ENCODE peak calls at places on chromosomes 12 and 14, in eight cellular contexts. P is small intestine; J is left lung; E is ovary; Z is brain microvascular endothelial cell; L is naive thymus-derived CD4-positive, alpha-beta T cell; M is heart right ventricle; X is sigmoid colon. F is an unnamed sample. For H3K36me3, the result is how much of the 10 kb centered on the place peaks cover.

GRCh38 chr12:88058719-88059077 is 29.5 kb upstream of the C12orf50 start:
- DNase-seq in P (no peak), J (no peak), E (no peak), Z (no peak), L (no peak), M (no peak), X (no peak), F (no peak)

GRCh38 chr14:104860414-104860813 is 4.7 kb upstream of the CEP170B start:
- DNase-seq in P (no peak), J (no peak), E (no peak), Z (no peak), L (no peak), M (no peak), X (no peak), F (no peak)

GRCh38 chr12:47249719-47250506 is 170.2 kb upstream of the AMIGO2 start:
- DNase-seq in P (no peak), J (no peak), E (no peak), Z (no peak), L (no peak), M (no peak), X (no peak), F (no peak)

GRCh38 chr12:54054442-54055332 is 1.1 kb downstream of the HOXC4 start:
- DNase-seq in P (peak), J (peak), E (no peak), Z (no peak), L (no peak), M (no peak), X (no peak), F (no peak)

GRCh38 chr12:84995646-84996045 is 40.4 kb downstream of the TSPAN19 start:
- DNase-seq in P (no peak), J (no peak), E (no peak), Z (no peak), L (no peak), M (no peak), X (no peak), F (no peak)

GRCh38 chr12:62256408-62257079 is 3.7 kb upstream of the USP15 start:
- DNase-seq in P (no peak), J (no peak), E (peak), Z (no peak), L (no peak), M (no peak), X (no peak), F (no peak)

GRCh38 chr12:54125950-54126695 is 62.7 kb downstream of the SMUG1 start:
- DNase-seq in P (no peak), J (no peak), E (peak), Z (no peak), L (no peak), M (peak), X (peak), F (no peak)

GRCh38 chr14:93219103-93219726 is 12.2 kb downstream of the UBR7 start:
- DNase-seq in P (peak), J (no peak), E (no peak), Z (peak), L (peak), M (no peak), X (no peak), F (peak)

GRCh38 chr12:115008951-115009350 is 325.0 kb upstream of the TBX3 start:
- DNase-seq in P (no peak), J (no peak), E (no peak), Z (no peak), L (no peak), M (no peak), X (no peak), F (no peak)

GRCh38 chr14:74459289-74459946 is 33.4 kb upstream of the SYNDIG1L start:
- DNase-seq in P (peak), J (no peak), E (no peak), Z (peak), L (no peak), M (peak), X (no peak), F (no peak)

GRCh38 chr12:90036641-90037040 is 328.0 kb upstream of the ATP2B1 start:
- DNase-seq in P (no peak), J (no peak), E (no peak), Z (no peak), L (no peak), M (no peak), X (no peak), F (no peak)

GRCh38 chr14:103512701-103513611 is 9.7 kb downstream of the CKB start:
- DNase-seq in P (peak), J (peak), E (peak), Z (no peak), L (no peak), M (peak), X (peak), F (no peak)

GRCh38 chr12:122052285-122052684 is 26.3 kb upstream of the MLXIP start:
- DNase-seq in P (no peak), J (no peak), E (no peak), Z (no peak), L (no peak), M (no peak), X (no peak), F (no peak)

GRCh38 chr12:108689314-108690190 is 41.8 kb downstream of the CORO1C start:
- DNase-seq in P (no peak), J (no peak), E (no peak), Z (no peak), L (peak), M (no peak), X (peak), F (no peak)

GRCh38 chr12:57089259-57090245 is 638 bp downstream of the NAB2 start:
- DNase-seq in P (peak), J (peak), E (peak), Z (peak), L (peak), M (peak), X (peak), F (peak)

GRCh38 chr12:69570545-69571399 is 14.5 kb upstream of the CCT2 start:
- DNase-seq in P (peak), J (no peak), E (peak), Z (peak), L (peak), M (no peak), X (peak), F (peak)

GRCh38 chr12:121668750-121669524 is 517 bp downstream of the MORN3 start:
- DNase-seq in P (no peak), J (no peak), E (no peak), Z (no peak), L (peak), M (peak), X (no peak), F (peak)

GRCh38 chr14:69351385-69351784 is 46.7 kb downstream of the ERH start:
- DNase-seq in P (no peak), J (no peak), E (no peak), Z (no peak), L (no peak), M (no peak), X (no peak), F (no peak)

GRCh38 chr14:73295198-73295796 is 58.0 kb downstream of the PAPLN start:
- DNase-seq in P (peak), J (no peak), E (no peak), Z (peak), L (peak), M (no peak), X (no peak), F (no peak)

GRCh38 chr12:88393017-88393767 is 187.1 kb downstream of the KITLG start:
- DNase-seq in P (peak), J (no peak), E (no peak), Z (no peak), L (no peak), M (no peak), X (no peak), F (no peak)

GRCh38 chr12:93137656-93138612 is 208.8 kb upstream of the EEA1 start:
- DNase-seq in P (no peak), J (no peak), E (no peak), Z (peak), L (no peak), M (no peak), X (no peak), F (no peak)

GRCh38 chr14:21498540-21499526 is 12.3 kb downstream of the METTL3 start:
- DNase-seq in P (peak), J (no peak), E (no peak), Z (peak), L (peak), M (no peak), X (no peak), F (peak)

GRCh38 chr14:60346706-60347105 is 97.7 kb downstream of the PPM1A start:
- DNase-seq in P (no peak), J (no peak), E (no peak), Z (no peak), L (no peak), M (no peak), X (no peak), F (no peak)

GRCh38 chr12:59620326-59620725 is 24.5 kb downstream of the SLC16A7 start:
- DNase-seq in P (no peak), J (no peak), E (no peak), Z (no peak), L (no peak), M (no peak), X (no peak), F (no peak)

GRCh38 chr12:55930771-55931316 is at the start of gene DGKA:
- DNase-seq in P (peak), J (no peak), E (peak), Z (peak), L (peak), M (peak), X (peak), F (peak)

GRCh38 chr14:20969336-20969735 is 14.0 kb downstream of the RNASE2 start:
- DNase-seq in P (no peak), J (no peak), E (no peak), Z (no peak), L (no peak), M (no peak), X (no peak), F (no peak)

GRCh38 chr12:32273712-32274111 is 125.6 kb upstream of the FGD4 start:
- DNase-seq in P (peak), J (no peak), E (no peak), Z (no peak), L (peak), M (no peak), X (no peak), F (peak)

GRCh38 chr14:23121401-23121800 is 2.3 kb upstream of the CEBPE start:
- DNase-seq in P (no peak), J (no peak), E (peak), Z (peak), L (no peak), M (no peak), X (peak), F (no peak)

GRCh38 chr12:22051114-22051698 is 5.2 kb downstream of the CMAS start:
- DNase-seq in P (peak), J (no peak), E (no peak), Z (no peak), L (no peak), M (no peak), X (no peak), F (no peak)

GRCh38 chr12:103673891-103674375 is 86.9 kb downstream of the STAB2 start:
- DNase-seq in P (peak), J (no peak), E (no peak), Z (no peak), L (no peak), M (no peak), X (no peak), F (no peak)

GRCh38 chr12:75852143-75852542 is 179.4 kb downstream of the PHLDA1 start:
- DNase-seq in P (no peak), J (no peak), E (no peak), Z (no peak), L (no peak), M (no peak), X (no peak), F (no peak)

GRCh38 chr12:97899529-97899928 is 436.9 kb downstream of the RMST start:
- DNase-seq in P (no peak), J (no peak), E (no peak), Z (no peak), L (no peak), M (no peak), X (no peak), F (no peak)

GRCh38 chr12:97899956-97900355 is 437.4 kb downstream of the RMST start:
- DNase-seq in P (no peak), J (no peak), E (no peak), Z (no peak), L (no peak), M (no peak), X (no peak), F (no peak)

GRCh38 chr12:97903356-97903755 is 440.8 kb downstream of the RMST start:
- DNase-seq in P (no peak), J (no peak), E (no peak), Z (no peak), L (no peak), M (no peak), X (no peak), F (no peak)
- H3K27ac ChIP-seq in P (no peak), J (no peak), E (no peak), Z (no peak), L (no peak), M (no peak), X (no peak), F (no peak)

DNA sequence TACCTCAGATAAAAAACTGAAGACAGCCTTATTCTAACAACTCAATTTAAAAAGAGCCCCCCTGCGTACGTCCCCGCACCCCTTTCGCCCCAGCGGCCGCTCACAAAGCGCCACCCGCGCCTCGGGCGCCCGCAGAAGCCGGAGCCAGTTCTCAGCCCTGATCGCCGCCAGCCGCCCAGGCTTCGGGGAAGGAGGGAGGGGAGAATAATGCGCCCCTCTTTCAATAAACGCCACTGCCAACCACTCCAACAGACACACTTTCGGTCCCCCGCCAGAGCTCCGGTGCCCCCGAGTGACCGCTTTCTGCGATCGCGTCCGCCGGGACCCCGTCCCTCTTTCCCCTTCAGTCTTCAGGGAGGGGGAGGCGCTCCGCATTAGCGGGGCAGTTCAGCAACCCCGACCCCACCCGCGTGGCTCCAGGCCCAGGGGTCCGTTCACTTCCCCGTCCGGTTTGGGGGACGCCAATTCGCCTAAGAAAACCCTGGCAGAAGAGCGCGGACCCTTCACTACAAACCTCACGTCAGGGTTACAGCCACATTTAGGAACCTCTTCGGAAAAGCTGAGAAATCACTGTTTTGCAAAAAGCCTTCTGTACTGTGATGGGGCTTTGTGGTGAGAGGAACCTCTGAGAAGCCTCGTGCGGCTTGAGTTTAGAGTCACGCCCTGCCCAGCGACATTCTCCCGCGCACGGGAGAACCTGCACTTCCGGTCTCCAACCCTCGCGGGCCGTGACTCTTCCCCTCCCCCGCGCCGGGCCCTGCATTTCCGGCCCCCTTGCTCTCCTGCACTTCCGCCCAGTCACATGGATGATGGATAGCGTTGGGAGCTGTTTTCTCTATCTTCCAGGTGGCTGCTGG is 18.7 kb downstream of the FOXG1 start:
- DNase-seq in P (no peak), J (no peak), E (no peak), Z (no peak), L (no peak), M (no peak), X (no peak), F (no peak)
- H3K4me3 ChIP-seq in P (no peak), J (no peak), E (no peak), Z (peak), L (no peak), M (no peak), X (peak), F (no peak)

DNA sequence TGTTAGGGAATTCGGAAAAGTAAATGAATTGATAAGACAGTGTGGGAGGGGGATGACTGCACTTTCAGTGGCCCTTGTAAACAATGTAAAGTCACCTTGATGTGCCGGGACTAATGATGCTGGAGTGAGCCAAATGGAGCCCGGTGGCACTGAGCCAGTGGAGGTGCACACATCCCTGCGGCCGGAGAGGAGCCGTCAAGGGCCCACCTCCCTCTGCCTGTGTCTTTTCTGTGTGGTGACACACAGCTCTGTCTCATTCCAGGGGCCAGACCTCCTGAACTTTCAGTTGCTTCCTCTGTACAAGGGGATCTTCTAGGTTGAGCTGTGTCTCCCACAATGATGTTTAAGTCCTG is 70.5 kb upstream of the ESRRB start:
- DNase-seq in P (no peak), J (no peak), E (no peak), Z (no peak), L (no peak), M (no peak), X (no peak), F (no peak)
- H3K36me3 ChIP-seq in P (under half), J (under half), E (under half), Z (under half), L (under half), M (under half), X (under half), F (under half)

DNA sequence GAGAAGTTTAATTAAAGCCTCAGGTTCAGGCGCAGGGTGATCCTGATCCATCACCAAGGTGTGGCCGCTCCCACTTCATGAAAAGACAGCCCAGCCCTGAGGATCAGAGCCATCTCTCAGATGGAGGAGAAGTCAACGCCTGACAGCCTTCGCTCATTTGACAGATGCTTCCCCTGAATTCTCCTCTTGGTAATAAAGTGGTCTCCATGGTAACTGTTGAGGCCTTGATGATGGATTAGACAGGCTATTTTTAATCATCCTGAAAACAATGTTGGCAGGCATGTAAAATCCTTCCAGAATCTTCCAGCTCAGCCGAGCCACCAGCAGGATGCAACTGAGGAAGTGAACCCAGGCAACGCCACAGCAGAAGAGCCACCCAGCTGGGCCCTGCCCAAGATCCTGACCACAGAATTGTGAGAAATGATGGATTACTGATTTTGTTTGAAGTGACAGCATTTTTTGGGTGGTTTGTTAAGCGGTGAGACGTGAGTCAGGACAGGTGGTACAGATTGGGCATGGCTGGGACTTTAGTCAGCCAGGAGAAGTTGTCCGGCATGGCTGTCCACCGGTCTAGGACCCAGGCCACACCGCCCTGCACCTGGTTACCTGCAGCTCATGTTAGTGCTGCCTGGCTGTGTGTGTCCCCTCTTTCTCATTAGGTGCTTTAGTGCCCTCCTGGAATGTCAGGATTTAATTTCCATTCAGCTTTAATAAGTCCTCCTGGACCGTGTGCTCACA is 280.2 kb downstream of the ADGRD1 start:
- DNase-seq in P (no peak), J (peak), E (no peak), Z (no peak), L (no peak), M (no peak), X (no peak), F (no peak)
- H3K27ac ChIP-seq in P (no peak), J (no peak), E (no peak), Z (no peak), L (no peak), M (no peak), X (no peak), F (no peak)

DNA sequence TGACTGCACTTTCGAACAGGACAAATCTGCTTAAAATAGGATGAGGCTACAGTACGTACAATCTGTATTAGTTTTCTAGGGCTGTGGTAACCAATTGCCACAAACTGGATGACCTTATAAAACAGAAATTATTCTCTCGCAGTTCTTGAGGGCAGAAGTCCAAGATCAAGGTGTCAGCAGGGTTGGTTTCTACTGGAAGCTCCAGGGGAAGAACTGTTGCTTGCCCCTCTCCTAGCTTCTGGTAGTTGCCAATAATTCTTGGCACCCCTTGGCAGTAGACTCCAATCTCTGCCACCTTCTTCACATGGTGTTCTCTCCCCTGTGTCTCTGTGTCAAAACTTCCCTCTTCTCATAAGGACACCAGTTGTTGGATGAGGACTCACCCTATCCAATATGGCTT is 1.4 kb downstream of the AK7 start:
- DNase-seq in P (peak), J (no peak), E (no peak), Z (no peak), L (no peak), M (no peak), X (no peak), F (no peak)
- H3K4me3 ChIP-seq in P (no peak), J (no peak), E (no peak), Z (no peak), L (no peak), M (no peak), X (no peak), F (no peak)